ENCODE peak calls at places on chromosomes 6 and 20, in six cellular contexts. One of them, this sample, is unnamed.
A peak's percentile ranks its signal among the peaks of the same experiment; 100 is the strongest.

GRCh38 chr6:16064687-16065086 is 64.2 kb upstream of the MYLIP start:
- DNase-seq in hepatocyte: no peak
- DNase-seq in heart left ventricle: no peak
- DNase-seq in uterus: no peak
- DNase-seq in HCT116: no peak
- DNase-seq in CD8-positive, alpha-beta T cell: no peak
- DNase-seq in this sample: no peak

GRCh38 chr6:3749991-3750323 is 1.6 kb downstream of the PXDC1 start:
- DNase-seq in hepatocyte: peak; percentile 81
- DNase-seq in heart left ventricle: peak; percentile 62
- DNase-seq in uterus: peak; percentile 78
- DNase-seq in HCT116: no peak
- DNase-seq in CD8-positive, alpha-beta T cell: no peak
- DNase-seq in this sample: no peak

GRCh38 chr6:130362128-130362527 is 3.7 kb upstream of the TMEM200A start:
- DNase-seq in hepatocyte: peak; percentile 57
- DNase-seq in heart left ventricle: no peak
- DNase-seq in uterus: no peak
- DNase-seq in HCT116: no peak
- DNase-seq in CD8-positive, alpha-beta T cell: no peak
- DNase-seq in this sample: peak; percentile 70

GRCh38 chr6:135030056-135030473 is 24.6 kb downstream of the HBS1L start:
- DNase-seq in hepatocyte: no peak
- DNase-seq in heart left ventricle: no peak
- DNase-seq in uterus: no peak
- DNase-seq in HCT116: no peak
- DNase-seq in CD8-positive, alpha-beta T cell: no peak
- DNase-seq in this sample: no peak

GRCh38 chr6:53441035-53441493 is 92.3 kb upstream of the ELOVL5 start:
- DNase-seq in hepatocyte: no peak
- DNase-seq in heart left ventricle: no peak
- DNase-seq in uterus: no peak
- DNase-seq in HCT116: no peak
- DNase-seq in CD8-positive, alpha-beta T cell: no peak
- DNase-seq in this sample: no peak

GRCh38 chr20:13991311-13991710 is 897 bp upstream of the SEL1L2 start:
- DNase-seq in hepatocyte: no peak
- DNase-seq in heart left ventricle: no peak
- DNase-seq in uterus: no peak
- DNase-seq in HCT116: no peak
- DNase-seq in CD8-positive, alpha-beta T cell: no peak
- DNase-seq in this sample: no peak

GRCh38 chr6:168555618-168556273 is 114.8 kb downstream of the SMOC2 start:
- DNase-seq in hepatocyte: no peak
- DNase-seq in heart left ventricle: no peak
- DNase-seq in uterus: no peak
- DNase-seq in HCT116: no peak
- DNase-seq in CD8-positive, alpha-beta T cell: no peak
- DNase-seq in this sample: no peak

GRCh38 chr6:33407132-33407718 is 3.6 kb upstream of the PHF1 start:
- DNase-seq in hepatocyte: no peak
- DNase-seq in heart left ventricle: no peak
- DNase-seq in uterus: no peak
- DNase-seq in HCT116: no peak
- DNase-seq in CD8-positive, alpha-beta T cell: no peak
- DNase-seq in this sample: no peak

GRCh38 chr6:34476941-34477340 is 11.1 kb downstream of the PACSIN1 start:
- DNase-seq in hepatocyte: no peak
- DNase-seq in heart left ventricle: no peak
- DNase-seq in uterus: no peak
- DNase-seq in HCT116: no peak
- DNase-seq in CD8-positive, alpha-beta T cell: no peak
- DNase-seq in this sample: no peak

GRCh38 chr6:162907876-162908481 is 180.2 kb downstream of the PACRG start:
- DNase-seq in hepatocyte: no peak
- DNase-seq in heart left ventricle: no peak
- DNase-seq in uterus: no peak
- DNase-seq in HCT116: peak; percentile 35
- DNase-seq in CD8-positive, alpha-beta T cell: no peak
- DNase-seq in this sample: no peak

GRCh38 chr20:32356935-32357868 is 929 bp upstream of the ASXL1 start:
- DNase-seq in hepatocyte: peak; percentile 80
- DNase-seq in heart left ventricle: no peak
- DNase-seq in uterus: peak; percentile 38
- DNase-seq in HCT116: peak; percentile 15
- DNase-seq in CD8-positive, alpha-beta T cell: peak; percentile 6
- DNase-seq in this sample: no peak

GRCh38 chr20:46784450-46785127 is 75.1 kb downstream of the SLC2A10 start:
- DNase-seq in hepatocyte: no peak
- DNase-seq in heart left ventricle: no peak
- DNase-seq in uterus: no peak
- DNase-seq in HCT116: no peak
- DNase-seq in CD8-positive, alpha-beta T cell: no peak
- DNase-seq in this sample: no peak

GRCh38 chr20:17611540-17612286 is 41.8 kb downstream of the DSTN start:
- DNase-seq in hepatocyte: peak; percentile 68
- DNase-seq in heart left ventricle: no peak
- DNase-seq in uterus: no peak
- DNase-seq in HCT116: peak; percentile 6
- DNase-seq in CD8-positive, alpha-beta T cell: no peak
- DNase-seq in this sample: peak; percentile 92

GRCh38 chr6:73585566-73586415 is 65.0 kb upstream of the EEF1A1 start:
- DNase-seq in hepatocyte: peak; percentile 83
- DNase-seq in heart left ventricle: peak; percentile 32
- DNase-seq in uterus: peak; percentile 24
- DNase-seq in HCT116: peak; percentile 72
- DNase-seq in CD8-positive, alpha-beta T cell: no peak
- DNase-seq in this sample: no peak

GRCh38 chr20:15702161-15702560 is 871.1 kb downstream of the KIF16B start:
- DNase-seq in hepatocyte: no peak
- DNase-seq in heart left ventricle: no peak
- DNase-seq in uterus: no peak
- DNase-seq in HCT116: no peak
- DNase-seq in CD8-positive, alpha-beta T cell: no peak
- DNase-seq in this sample: no peak

GRCh38 chr20:15700147-15700765 is 873.0 kb downstream of the KIF16B start:
- DNase-seq in hepatocyte: no peak
- DNase-seq in heart left ventricle: no peak
- DNase-seq in uterus: no peak
- DNase-seq in HCT116: no peak
- DNase-seq in CD8-positive, alpha-beta T cell: no peak
- DNase-seq in this sample: no peak

GRCh38 chr20:15703171-15703911 is 869.9 kb downstream of the KIF16B start:
- DNase-seq in hepatocyte: peak; percentile 18
- DNase-seq in heart left ventricle: no peak
- DNase-seq in uterus: no peak
- DNase-seq in HCT116: no peak
- DNase-seq in CD8-positive, alpha-beta T cell: no peak
- DNase-seq in this sample: no peak

DNA sequence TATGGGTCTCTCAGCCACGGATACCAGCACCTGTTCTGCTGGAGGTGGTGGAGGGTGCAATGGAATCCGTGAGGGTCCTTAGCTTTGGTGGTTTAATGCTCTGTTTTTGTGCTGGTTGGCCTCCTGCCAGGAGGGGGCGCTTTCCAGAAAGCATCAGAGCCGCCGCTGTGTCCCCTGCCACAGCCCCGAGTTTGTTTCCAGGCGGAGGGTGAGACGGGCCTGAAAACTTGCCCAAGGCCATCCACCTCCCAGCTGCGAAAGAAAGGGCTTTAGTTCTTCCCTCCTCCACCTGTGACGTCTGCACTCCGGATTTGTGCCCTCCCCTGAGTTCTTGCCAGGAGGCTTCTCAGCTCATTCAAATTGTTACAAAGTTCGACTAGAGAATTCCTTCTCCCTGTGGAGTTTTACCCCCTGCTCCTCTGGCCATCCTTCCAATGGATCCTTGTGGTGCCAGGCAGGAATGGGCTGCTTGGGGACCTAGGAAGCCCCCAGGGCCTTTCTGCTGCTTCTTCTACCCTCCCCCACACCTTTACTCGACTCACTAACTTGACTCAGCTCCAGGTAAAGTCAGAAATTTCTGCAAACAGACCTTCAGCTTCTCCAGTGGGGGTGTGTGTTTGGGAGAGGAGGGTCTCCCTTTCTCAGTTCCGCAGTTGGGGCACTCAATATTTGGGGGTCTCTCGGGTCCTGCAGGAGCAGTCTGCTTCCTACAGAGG is 873.7 kb downstream of the KIF16B start:
- DNase-seq in hepatocyte: no peak
- DNase-seq in heart left ventricle: no peak
- DNase-seq in uterus: no peak
- DNase-seq in HCT116: no peak
- DNase-seq in CD8-positive, alpha-beta T cell: no peak
- DNase-seq in this sample: no peak
- H3K4me3 ChIP-seq in hepatocyte: no peak overlapping the region
- H3K4me3 ChIP-seq in heart left ventricle: no peak overlapping the region
- H3K4me3 ChIP-seq in uterus: no peak overlapping the region
- H3K4me3 ChIP-seq in HCT116: no peak overlapping the region
- H3K4me3 ChIP-seq in CD8-positive, alpha-beta T cell: no peak overlapping the region
- H3K4me3 ChIP-seq in this sample: no peak overlapping the region

GRCh38 chr6:100657678-100658330 is 193.1 kb upstream of the SIM1 start:
- DNase-seq in hepatocyte: peak; percentile 19
- DNase-seq in heart left ventricle: no peak
- DNase-seq in uterus: no peak
- DNase-seq in HCT116: no peak
- DNase-seq in CD8-positive, alpha-beta T cell: no peak
- DNase-seq in this sample: no peak
- TF ChIP-seq CTCF in hepatocyte: peak; percentile 64
- TF ChIP-seq CTCF in heart left ventricle: no peak
- TF ChIP-seq CTCF in uterus: no peak
- TF ChIP-seq CTCF in HCT116: peak; percentile 86
- TF ChIP-seq CTCF in CD8-positive, alpha-beta T cell: peak; percentile 20
- TF ChIP-seq CTCF in this sample: peak; percentile 14

GRCh38 chr6:44075137-44076015 is 51.9 kb downstream of the MRPL14 start:
- DNase-seq in hepatocyte: no peak
- DNase-seq in heart left ventricle: no peak
- DNase-seq in uterus: no peak
- DNase-seq in HCT116: no peak
- DNase-seq in CD8-positive, alpha-beta T cell: no peak
- DNase-seq in this sample: no peak
- H3K4me1 ChIP-seq in hepatocyte: peaks cover 35% of the 10 kb centered on the region
- H3K4me1 ChIP-seq in heart left ventricle: peaks cover 28% of the 10 kb centered on the region
- H3K4me1 ChIP-seq in uterus: peaks cover 16% of the 10 kb centered on the region
- H3K4me1 ChIP-seq in HCT116: peaks cover 37% of the 10 kb centered on the region
- H3K4me1 ChIP-seq in CD8-positive, alpha-beta T cell: peaks cover 19% of the 10 kb centered on the region
- H3K4me1 ChIP-seq in this sample: peaks cover 36% of the 10 kb centered on the region

GRCh38 chr6:21847712-21848111 is 254.2 kb downstream of the SOX4 start:
- DNase-seq in hepatocyte: no peak
- DNase-seq in heart left ventricle: no peak
- DNase-seq in uterus: no peak
- DNase-seq in HCT116: no peak
- DNase-seq in CD8-positive, alpha-beta T cell: no peak
- DNase-seq in this sample: no peak
- H3K4me3 ChIP-seq in hepatocyte: no peak overlapping the region
- H3K4me3 ChIP-seq in heart left ventricle: no peak overlapping the region
- H3K4me3 ChIP-seq in uterus: no peak overlapping the region
- H3K4me3 ChIP-seq in HCT116: no peak overlapping the region
- H3K4me3 ChIP-seq in CD8-positive, alpha-beta T cell: no peak overlapping the region
- H3K4me3 ChIP-seq in this sample: no peak overlapping the region

GRCh38 chr6:153816306-153816845 is 222.7 kb upstream of the OPRM1 start:
- DNase-seq in hepatocyte: peak; percentile 19
- DNase-seq in heart left ventricle: no peak
- DNase-seq in uterus: no peak
- DNase-seq in HCT116: no peak
- DNase-seq in CD8-positive, alpha-beta T cell: no peak
- DNase-seq in this sample: no peak

DNA sequence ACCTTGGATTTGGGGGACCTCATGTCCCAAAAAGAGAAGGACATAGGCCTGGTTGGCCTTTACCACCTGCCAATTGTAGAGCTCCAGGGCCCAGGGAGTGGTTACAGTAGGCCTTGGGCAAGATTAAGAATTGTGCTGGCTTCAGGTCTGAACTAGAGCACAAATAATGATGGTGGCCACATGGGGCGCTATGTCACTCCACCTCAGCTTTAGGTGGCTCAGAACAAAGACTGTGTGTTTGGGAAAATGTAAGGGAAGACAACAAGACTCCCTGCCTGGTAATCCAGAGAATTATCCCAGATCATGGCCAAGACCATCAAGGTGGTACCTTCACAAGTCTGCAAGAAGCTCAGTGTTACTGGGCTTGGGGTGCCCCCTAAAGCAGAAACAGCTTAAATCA is 224.9 kb upstream of the OPRM1 start:
- DNase-seq in hepatocyte: no peak
- DNase-seq in heart left ventricle: no peak
- DNase-seq in uterus: no peak
- DNase-seq in HCT116: no peak
- DNase-seq in CD8-positive, alpha-beta T cell: no peak
- DNase-seq in this sample: no peak
- TF ChIP-seq CTCF in hepatocyte: no peak
- TF ChIP-seq CTCF in heart left ventricle: no peak
- TF ChIP-seq CTCF in uterus: no peak
- TF ChIP-seq CTCF in HCT116: peak; percentile 61
- TF ChIP-seq CTCF in CD8-positive, alpha-beta T cell: no peak
- TF ChIP-seq CTCF in this sample: no peak

GRCh38 chr20:25037288-25038102 is 20.4 kb downstream of the ACSS1 start:
- DNase-seq in hepatocyte: no peak
- DNase-seq in heart left ventricle: no peak
- DNase-seq in uterus: no peak
- DNase-seq in HCT116: no peak
- DNase-seq in CD8-positive, alpha-beta T cell: no peak
- DNase-seq in this sample: no peak
- H3K4me1 ChIP-seq in hepatocyte: peaks cover 43% of the 10 kb centered on the region
- H3K4me1 ChIP-seq in heart left ventricle: peaks cover 91% of the 10 kb centered on the region
- H3K4me1 ChIP-seq in uterus: peaks cover 12% of the 10 kb centered on the region
- H3K4me1 ChIP-seq in HCT116: no peaks in the 10 kb centered on the region
- H3K4me1 ChIP-seq in CD8-positive, alpha-beta T cell: peaks cover 64% of the 10 kb centered on the region
- H3K4me1 ChIP-seq in this sample: peaks cover 96% of the 10 kb centered on the region